ENCODE peak calls at places on chromosomes 1 and 21, in four cellular contexts. Y, K, E and J are unnamed samples.

GRCh38 chr1:29690156-29690555 is 453.8 kb downstream of the PTPRU start:
- DNase-seq in K (peak), E (no peak), Y (no peak), J (no peak)

GRCh38 chr1:118986839-118987430 is 1.2 kb downstream of the TBX15 start:
- DNase-seq in Y (no peak), K (peak), E (no peak), J (no peak)

GRCh38 chr1:147676306-147677085 is 6.2 kb upstream of the ACP6 start:
- DNase-seq in E (no peak), Y (no peak), K (no peak), J (no peak)

GRCh38 chr1:153420306-153420705 is 4.0 kb downstream of the S100A7A start:
- DNase-seq in E (no peak), Y (no peak), K (no peak), J (no peak)

GRCh38 chr1:12572506-12572905 is 45.5 kb downstream of the DHRS3 start:
- DNase-seq in E (no peak), Y (no peak), K (no peak), J (no peak)

GRCh38 chr1:57741521-57741920 is 317.7 kb upstream of the DAB1 start:
- DNase-seq in Y (no peak), E (no peak), K (no peak), J (no peak)

GRCh38 chr1:19033926-19034680 is 77.6 kb upstream of the IFFO2 start:
- DNase-seq in K (no peak), E (no peak), Y (no peak), J (no peak)

GRCh38 chr1:233105225-233105624 is 154.8 kb downstream of the NTPCR start:
- DNase-seq in Y (no peak), E (no peak), K (no peak), J (no peak)

GRCh38 chr1:106620521-106620954 is 435.9 kb upstream of the PRMT6 start:
- DNase-seq in K (no peak), E (no peak), Y (no peak), J (no peak)

GRCh38 chr1:145751491-145752021 is 32.3 kb downstream of the CD160 start:
- DNase-seq in E (no peak), Y (no peak), K (no peak), J (no peak)

GRCh38 chr1:85230305-85230977 is 29.0 kb downstream of the C1orf52 start:
- DNase-seq in E (no peak), Y (no peak), K (no peak), J (no peak)

GRCh38 chr21:27403011-27403410 is 436.1 kb upstream of the ADAMTS5 start:
- DNase-seq in K (no peak), E (no peak), Y (no peak), J (no peak)

GRCh38 chr1:40185951-40186864 is 25.0 kb downstream of the RLF start:
- DNase-seq in E (no peak), Y (no peak), K (no peak), J (no peak)

GRCh38 chr1:19153169-19153568 is 56.9 kb downstream of the UBR4 start:
- DNase-seq in K (no peak), Y (no peak), E (no peak), J (no peak)

GRCh38 chr1:44294588-44295007 is 60.5 kb downstream of the ERI3 start:
- DNase-seq in Y (peak), K (peak), E (no peak), J (peak)

GRCh38 chr1:85494957-85495266 is 30.0 kb upstream of the DDAH1 start:
- DNase-seq in Y (peak), K (no peak), E (no peak), J (no peak)

GRCh38 chr1:109470245-109470644 is 3.9 kb downstream of the SYPL2 start:
- DNase-seq in K (no peak), Y (no peak), E (no peak), J (no peak)

GRCh38 chr1:17030186-17030585 is 18.5 kb upstream of the ATP13A2 start:
- DNase-seq in E (no peak), K (no peak), Y (no peak), J (no peak)

GRCh38 chr1:97379387-97380075 is 541.3 kb downstream of the DPYD start:
- DNase-seq in E (no peak), Y (no peak), K (no peak), J (no peak)

GRCh38 chr1:173400387-173400995 is 76.6 kb upstream of the PRDX6 start:
- DNase-seq in K (no peak), Y (no peak), E (no peak), J (no peak)

GRCh38 chr1:10250663-10251062 is 40.3 kb downstream of the KIF1B start:
- DNase-seq in E (no peak), K (peak), Y (no peak), J (no peak)

GRCh38 chr1:10251325-10252103 is 41.1 kb downstream of the KIF1B start:
- DNase-seq in Y (no peak), K (no peak), E (no peak), J (no peak)

GRCh38 chr1:10252508-10252907 is 42.1 kb downstream of the KIF1B start:
- DNase-seq in K (no peak), Y (no peak), E (no peak), J (no peak)

GRCh38 chr1:10253755-10254154 is 43.4 kb downstream of the KIF1B start:
- DNase-seq in K (no peak), E (no peak), Y (peak), J (no peak)

GRCh38 chr1:10253149-10253548 is 42.8 kb downstream of the KIF1B start:
- DNase-seq in K (no peak), E (no peak), Y (no peak), J (no peak)
- H3K27ac ChIP-seq in K (peak), E (no peak), Y (no peak), J (no peak)

GRCh38 chr1:8384577-8384976 is 66.7 kb downstream of the SLC45A1 start:
- DNase-seq in K (peak), E (no peak), Y (no peak), J (no peak)

GRCh38 chr1:8390707-8391106 is 72.8 kb downstream of the SLC45A1 start:
- DNase-seq in E (no peak), K (no peak), Y (no peak), J (no peak)

GRCh38 chr1:8392522-8392921 is 74.6 kb downstream of the SLC45A1 start:
- DNase-seq in Y (no peak), E (no peak), K (no peak), J (no peak)

GRCh38 chr1:8389962-8390535 is 72.1 kb downstream of the SLC45A1 start:
- DNase-seq in Y (no peak), K (no peak), E (no peak), J (no peak)

DNA sequence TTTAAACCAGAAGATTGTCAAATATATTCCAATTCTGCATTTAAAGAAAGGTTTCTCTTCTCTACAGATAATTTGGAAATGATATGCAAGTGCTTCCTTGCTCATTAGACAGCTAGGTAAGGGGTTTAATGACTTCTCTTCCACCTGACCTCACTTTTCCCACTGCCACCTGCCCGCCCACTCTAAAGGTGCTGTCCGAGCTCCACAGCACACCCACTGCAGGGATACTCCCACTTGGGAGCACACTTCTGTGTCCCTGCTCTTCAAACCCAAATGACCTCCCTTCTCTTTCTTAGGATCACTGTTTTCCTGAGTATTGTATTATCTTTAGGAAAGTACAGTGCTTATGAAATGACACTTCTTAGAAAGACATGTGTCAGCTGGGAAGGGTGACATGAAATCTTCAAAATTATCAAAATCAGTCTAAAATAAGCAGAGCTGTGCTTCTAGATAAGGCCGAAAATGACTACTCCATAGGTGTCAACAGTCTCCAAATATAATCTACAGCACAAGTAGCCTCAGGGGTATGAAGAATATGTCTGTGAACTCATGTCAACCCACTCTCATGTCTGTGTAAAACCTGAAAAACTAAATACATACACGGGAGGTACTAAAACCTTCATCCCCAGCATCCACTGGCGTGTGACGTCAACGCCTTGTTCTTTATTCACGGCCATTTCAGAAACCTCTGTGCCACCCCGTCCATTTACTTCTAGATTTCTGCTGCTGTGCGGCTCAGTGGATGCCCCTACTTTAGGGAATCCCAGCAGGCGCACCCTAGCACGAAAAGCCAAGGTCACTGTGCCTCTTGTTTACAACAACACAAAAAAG is 71.0 kb downstream of the SLC45A1 start:
- DNase-seq in Y (no peak), K (no peak), E (no peak), J (no peak)
- H3K27ac ChIP-seq in Y (no peak), K (peak), E (no peak), J (no peak)

DNA sequence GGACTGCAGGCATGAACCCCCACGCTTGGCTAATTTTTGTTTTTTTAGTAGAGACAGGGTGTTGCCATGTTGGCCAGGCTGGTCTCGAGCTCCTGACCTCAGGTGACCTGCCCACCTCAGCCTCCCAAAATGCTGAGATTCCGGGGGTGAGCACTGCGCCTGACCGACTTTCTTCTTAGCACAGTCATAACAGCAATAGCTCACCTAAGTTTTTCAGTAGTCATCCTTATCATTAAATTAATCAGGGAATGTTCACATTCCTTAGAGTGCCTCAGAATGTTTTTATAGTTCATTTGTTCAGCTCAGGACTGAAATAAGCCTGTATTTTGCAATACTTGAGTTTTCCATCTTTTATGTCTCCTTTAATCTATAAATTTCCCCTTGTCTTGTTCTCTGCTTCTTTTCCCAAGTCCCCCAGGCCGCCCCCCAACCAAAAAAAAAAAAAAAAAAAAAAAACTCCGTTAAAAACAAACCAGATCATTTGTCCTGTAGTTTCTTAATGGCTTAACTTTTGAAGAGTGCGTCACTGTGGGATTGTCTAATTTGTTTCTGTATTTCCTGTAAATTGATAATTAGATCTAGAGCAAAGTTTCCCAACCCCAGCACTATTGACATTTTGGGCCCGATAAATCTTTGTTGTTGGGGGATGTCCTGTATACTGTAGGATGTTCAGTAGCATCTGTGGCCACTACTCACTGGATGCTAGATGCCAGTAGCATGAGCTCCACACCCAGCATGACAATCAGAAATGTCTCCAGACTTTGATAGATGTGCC is 120.7 kb downstream of the ITSN1 start:
- DNase-seq in K (no peak), Y (no peak), E (no peak), J (no peak)
- H3K27ac ChIP-seq in K (no peak), Y (no peak), E (no peak), J (no peak)

GRCh38 chr21:42860345-42860744 is 19.0 kb downstream of the WDR4 start:
- DNase-seq in K (no peak), Y (no peak), E (no peak), J (no peak)
- H3K27ac ChIP-seq in K (no peak), Y (no peak), E (no peak), J (no peak)

GRCh38 chr1:168159251-168159650 is 19.5 kb upstream of the TIPRL start:
- DNase-seq in E (no peak), Y (no peak), K (no peak), J (no peak)
- H3K27ac ChIP-seq in E (no peak), Y (no peak), K (no peak), J (no peak)

DNA sequence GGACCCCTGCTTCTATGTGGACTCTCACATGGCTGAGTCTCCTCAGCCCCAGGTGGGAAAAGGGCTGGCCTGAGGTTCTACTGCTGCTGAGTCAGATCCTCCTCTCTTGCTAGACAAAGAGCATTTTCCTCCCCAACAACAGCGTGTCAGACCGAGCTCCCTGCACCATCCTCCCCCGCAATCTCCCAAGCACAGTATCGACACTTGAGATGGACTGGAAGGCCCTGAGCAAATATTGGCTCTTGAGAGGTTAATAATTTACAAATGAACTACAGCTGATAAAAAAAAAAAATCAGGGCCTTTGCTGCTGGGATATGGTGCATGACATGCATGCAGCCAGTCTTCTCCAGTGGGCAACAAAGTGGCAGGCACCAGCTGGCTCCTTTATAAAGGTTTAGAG is 55.5 kb upstream of the CAMK1G start:
- DNase-seq in K (no peak), Y (no peak), E (no peak), J (no peak)
- H3K27ac ChIP-seq in K (no peak), Y (no peak), E (no peak), J (no peak)

DNA sequence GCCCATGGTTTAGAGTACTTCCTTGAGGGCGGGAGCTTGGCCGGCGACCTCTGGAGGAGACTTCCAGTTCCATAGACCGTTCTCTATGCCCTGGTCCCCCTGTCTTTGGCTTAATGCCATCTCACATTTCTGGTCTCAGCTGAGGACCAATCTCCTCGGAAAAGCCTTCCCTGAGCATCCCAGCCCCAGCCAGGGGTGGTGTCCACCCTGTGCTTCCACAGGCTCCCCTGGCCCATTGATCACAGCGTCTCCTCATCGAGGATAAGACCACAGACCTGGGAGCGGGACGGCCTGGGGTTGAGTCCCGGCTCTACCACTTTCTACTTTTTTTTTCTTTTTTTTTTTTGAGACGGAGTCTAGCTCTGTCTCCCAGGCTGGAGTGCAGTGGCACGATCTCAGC is 14.5 kb downstream of the WNT4 start:
- DNase-seq in K (no peak), Y (no peak), E (no peak), J (no peak)
- H3K27ac ChIP-seq in K (no peak), Y (no peak), E (no peak), J (no peak)

DNA sequence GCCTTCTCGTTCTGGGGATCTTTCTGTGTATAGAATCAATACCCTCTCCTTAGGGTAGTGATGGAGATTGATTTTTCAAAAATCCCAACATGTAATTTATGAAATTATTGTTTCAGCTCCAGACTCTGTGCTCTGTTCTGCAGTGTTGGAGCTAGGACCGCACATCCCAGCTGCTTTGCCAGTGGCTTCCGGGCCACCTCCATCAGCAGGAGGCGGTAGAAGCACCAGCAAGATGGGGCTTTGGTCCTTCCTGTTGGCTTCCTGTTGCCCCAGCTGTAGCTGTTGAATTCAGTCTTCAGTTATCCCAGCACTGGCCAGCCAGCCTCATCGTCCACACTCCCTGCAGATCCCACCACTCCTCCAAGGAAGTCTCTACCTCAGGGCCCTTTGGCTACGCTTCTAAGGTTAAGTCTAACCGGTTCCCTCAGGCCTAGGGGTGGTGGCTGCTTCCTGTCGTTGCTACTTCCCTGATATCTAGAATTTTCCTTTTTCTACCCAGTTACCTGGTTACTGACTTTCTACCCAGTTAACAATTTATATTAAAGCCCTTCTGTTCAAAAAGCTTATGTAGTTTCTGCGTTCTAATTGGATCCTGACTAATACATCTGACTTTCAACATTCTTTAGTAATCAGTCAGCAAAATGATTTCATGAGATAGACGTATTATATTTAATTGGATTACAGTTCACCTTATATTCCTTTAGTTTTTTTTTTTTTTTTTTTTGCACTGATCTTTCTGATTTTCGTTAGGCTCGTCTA is 24.6 kb downstream of the GALNT2 start:
- DNase-seq in Y (no peak), E (no peak), K (no peak), J (no peak)
- H3K27ac ChIP-seq in Y (no peak), E (no peak), K (no peak), J (no peak)

DNA sequence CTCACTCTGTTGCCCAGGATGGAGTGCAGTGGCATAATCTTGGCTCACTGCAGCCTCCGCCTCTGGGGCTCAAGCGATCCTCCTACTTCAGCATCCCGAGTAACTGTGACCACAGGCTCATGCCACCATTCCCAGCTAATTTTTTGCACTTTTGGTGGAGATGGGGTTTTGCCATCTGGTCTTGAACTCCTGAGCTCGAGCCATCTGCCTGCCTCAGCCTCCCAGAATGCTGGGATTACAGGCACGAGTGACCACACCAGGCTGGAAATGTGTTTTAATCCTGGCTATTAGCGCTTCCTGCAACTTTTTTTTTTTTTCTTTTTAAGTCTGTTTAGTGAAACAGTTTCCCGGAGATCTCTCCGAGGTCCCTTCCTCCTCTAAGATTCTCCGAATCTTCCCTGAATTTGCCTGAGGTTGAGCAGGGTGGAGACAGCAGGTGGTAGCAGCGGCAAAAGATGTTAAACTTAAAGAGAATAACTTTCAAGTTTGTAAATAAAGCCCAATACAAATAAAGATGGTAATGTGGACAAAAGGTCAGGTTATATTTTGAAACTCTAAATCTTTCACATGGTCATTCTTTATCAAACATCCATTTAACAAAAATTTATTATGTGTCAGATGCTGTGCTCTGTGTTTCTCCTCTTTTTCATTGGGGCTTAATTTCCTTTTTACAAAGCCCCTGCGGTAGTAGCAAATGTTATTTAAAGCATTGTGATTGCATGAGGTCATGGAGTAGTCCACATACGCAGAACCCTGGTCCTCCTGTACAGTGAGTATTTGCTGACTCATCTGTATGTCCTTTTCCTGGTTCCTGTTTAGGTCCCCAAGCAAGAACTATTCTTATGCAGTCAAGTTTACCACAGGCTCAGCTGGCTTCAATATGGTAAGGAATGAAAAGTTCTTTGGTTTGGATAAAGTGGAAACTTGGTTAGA is 119.1 kb downstream of the ITSN1 start:
- DNase-seq in K (no peak), E (no peak), Y (peak), J (no peak)
- H3K27ac ChIP-seq in K (peak), E (no peak), Y (peak), J (no peak)